ENCODE peak calls at places on chromosome 5, in six cellular contexts. One of them, this sample, is unnamed.

GRCh38 chr5:54063817-54064216 is 246.6 kb downstream of the ARL15 start:
- DNase-seq in A549: no peak
- DNase-seq in heart left ventricle: no peak
- DNase-seq in endothelial cell of umbilical vein: no peak
- DNase-seq in body of pancreas: no peak
- DNase-seq in GM12865: no peak
- DNase-seq in this sample: no peak

GRCh38 chr5:171606414-171607024 is 179.1 kb upstream of the SMIM23 start:
- DNase-seq in A549: peak; percentile 48
- DNase-seq in heart left ventricle: no peak
- DNase-seq in endothelial cell of umbilical vein: no peak
- DNase-seq in body of pancreas: no peak
- DNase-seq in GM12865: peak; percentile 43
- DNase-seq in this sample: no peak

GRCh38 chr5:31096238-31096865 is 97.1 kb upstream of the CDH6 start:
- DNase-seq in A549: no peak
- DNase-seq in heart left ventricle: no peak
- DNase-seq in endothelial cell of umbilical vein: no peak
- DNase-seq in body of pancreas: no peak
- DNase-seq in GM12865: no peak
- DNase-seq in this sample: peak; percentile 59

GRCh38 chr5:11075010-11075860 is 314.2 kb upstream of the DAP start:
- DNase-seq in A549: no peak
- DNase-seq in heart left ventricle: no peak
- DNase-seq in endothelial cell of umbilical vein: no peak
- DNase-seq in body of pancreas: no peak
- DNase-seq in GM12865: no peak
- DNase-seq in this sample: no peak

GRCh38 chr5:1517838-1518237 is 5.9 kb downstream of the LPCAT1 start:
- DNase-seq in A549: no peak
- DNase-seq in heart left ventricle: no peak
- DNase-seq in endothelial cell of umbilical vein: no peak
- DNase-seq in body of pancreas: peak; percentile 5
- DNase-seq in GM12865: no peak
- DNase-seq in this sample: no peak

GRCh38 chr5:10557747-10558295 is 6.0 kb upstream of the ANKRD33B start:
- DNase-seq in A549: peak; percentile 82
- DNase-seq in heart left ventricle: no peak
- DNase-seq in endothelial cell of umbilical vein: no peak
- DNase-seq in body of pancreas: no peak
- DNase-seq in GM12865: no peak
- DNase-seq in this sample: no peak

GRCh38 chr5:115209279-115209678 is 39.6 kb upstream of the TRIM36 start:
- DNase-seq in A549: no peak
- DNase-seq in heart left ventricle: peak; percentile 10
- DNase-seq in endothelial cell of umbilical vein: no peak
- DNase-seq in body of pancreas: peak; percentile 27
- DNase-seq in GM12865: peak; percentile 94
- DNase-seq in this sample: no peak

GRCh38 chr5:98902733-98903132 is 26.1 kb downstream of the CHD1 start:
- DNase-seq in A549: no peak
- DNase-seq in heart left ventricle: no peak
- DNase-seq in endothelial cell of umbilical vein: no peak
- DNase-seq in body of pancreas: no peak
- DNase-seq in GM12865: no peak
- DNase-seq in this sample: no peak

GRCh38 chr5:1008451-1009358 is at the start of gene NKD2:
- DNase-seq in A549: peak; percentile 29
- DNase-seq in heart left ventricle: peak; percentile 15
- DNase-seq in endothelial cell of umbilical vein: peak; percentile 10
- DNase-seq in body of pancreas: peak; percentile 32
- DNase-seq in GM12865: no peak
- DNase-seq in this sample: no peak

GRCh38 chr5:80867233-80867632 is 92.9 kb upstream of the RASGRF2 start:
- DNase-seq in A549: no peak
- DNase-seq in heart left ventricle: no peak
- DNase-seq in endothelial cell of umbilical vein: no peak
- DNase-seq in body of pancreas: no peak
- DNase-seq in GM12865: no peak
- DNase-seq in this sample: no peak

GRCh38 chr5:94254214-94254613 is 364.2 kb downstream of the KIAA0825 start:
- DNase-seq in A549: no peak
- DNase-seq in heart left ventricle: no peak
- DNase-seq in endothelial cell of umbilical vein: no peak
- DNase-seq in body of pancreas: no peak
- DNase-seq in GM12865: no peak
- DNase-seq in this sample: no peak

GRCh38 chr5:50751064-50751657 is 84.7 kb downstream of the PARP8 start:
- DNase-seq in A549: peak; percentile 36
- DNase-seq in heart left ventricle: peak; percentile 22
- DNase-seq in endothelial cell of umbilical vein: no peak
- DNase-seq in body of pancreas: no peak
- DNase-seq in GM12865: peak; percentile 72
- DNase-seq in this sample: no peak

GRCh38 chr5:36090033-36090432 is 23.4 kb upstream of the UGT3A2 start:
- DNase-seq in A549: peak; percentile 37
- DNase-seq in heart left ventricle: no peak
- DNase-seq in endothelial cell of umbilical vein: peak; percentile 49
- DNase-seq in body of pancreas: no peak
- DNase-seq in GM12865: peak; percentile 58
- DNase-seq in this sample: peak; percentile 32

GRCh38 chr5:164578911-164579310 is 1073.5 kb downstream of the MAT2B start:
- DNase-seq in A549: no peak
- DNase-seq in heart left ventricle: no peak
- DNase-seq in endothelial cell of umbilical vein: peak; percentile 1
- DNase-seq in body of pancreas: no peak
- DNase-seq in GM12865: no peak
- DNase-seq in this sample: no peak

GRCh38 chr5:41721521-41721920 is 148.7 kb downstream of the OXCT1 start:
- DNase-seq in A549: no peak
- DNase-seq in heart left ventricle: no peak
- DNase-seq in endothelial cell of umbilical vein: no peak
- DNase-seq in body of pancreas: no peak
- DNase-seq in GM12865: no peak
- DNase-seq in this sample: no peak

GRCh38 chr5:139684350-139684880 is 36.3 kb downstream of the CXXC5 start:
- DNase-seq in A549: no peak
- DNase-seq in heart left ventricle: no peak
- DNase-seq in endothelial cell of umbilical vein: no peak
- DNase-seq in body of pancreas: no peak
- DNase-seq in GM12865: no peak
- DNase-seq in this sample: no peak

GRCh38 chr5:139683295-139684271 is 35.4 kb downstream of the CXXC5 start:
- DNase-seq in A549: no peak
- DNase-seq in heart left ventricle: no peak
- DNase-seq in endothelial cell of umbilical vein: no peak
- DNase-seq in body of pancreas: no peak
- DNase-seq in GM12865: no peak
- DNase-seq in this sample: no peak

GRCh38 chr5:139686356-139686918 is 38.3 kb downstream of the CXXC5 start:
- DNase-seq in A549: no peak
- DNase-seq in heart left ventricle: no peak
- DNase-seq in endothelial cell of umbilical vein: no peak
- DNase-seq in body of pancreas: no peak
- DNase-seq in GM12865: no peak
- DNase-seq in this sample: no peak

GRCh38 chr5:139685886-139686285 is 37.7 kb downstream of the CXXC5 start:
- DNase-seq in A549: no peak
- DNase-seq in heart left ventricle: no peak
- DNase-seq in endothelial cell of umbilical vein: no peak
- DNase-seq in body of pancreas: no peak
- DNase-seq in GM12865: no peak
- DNase-seq in this sample: no peak

DNA sequence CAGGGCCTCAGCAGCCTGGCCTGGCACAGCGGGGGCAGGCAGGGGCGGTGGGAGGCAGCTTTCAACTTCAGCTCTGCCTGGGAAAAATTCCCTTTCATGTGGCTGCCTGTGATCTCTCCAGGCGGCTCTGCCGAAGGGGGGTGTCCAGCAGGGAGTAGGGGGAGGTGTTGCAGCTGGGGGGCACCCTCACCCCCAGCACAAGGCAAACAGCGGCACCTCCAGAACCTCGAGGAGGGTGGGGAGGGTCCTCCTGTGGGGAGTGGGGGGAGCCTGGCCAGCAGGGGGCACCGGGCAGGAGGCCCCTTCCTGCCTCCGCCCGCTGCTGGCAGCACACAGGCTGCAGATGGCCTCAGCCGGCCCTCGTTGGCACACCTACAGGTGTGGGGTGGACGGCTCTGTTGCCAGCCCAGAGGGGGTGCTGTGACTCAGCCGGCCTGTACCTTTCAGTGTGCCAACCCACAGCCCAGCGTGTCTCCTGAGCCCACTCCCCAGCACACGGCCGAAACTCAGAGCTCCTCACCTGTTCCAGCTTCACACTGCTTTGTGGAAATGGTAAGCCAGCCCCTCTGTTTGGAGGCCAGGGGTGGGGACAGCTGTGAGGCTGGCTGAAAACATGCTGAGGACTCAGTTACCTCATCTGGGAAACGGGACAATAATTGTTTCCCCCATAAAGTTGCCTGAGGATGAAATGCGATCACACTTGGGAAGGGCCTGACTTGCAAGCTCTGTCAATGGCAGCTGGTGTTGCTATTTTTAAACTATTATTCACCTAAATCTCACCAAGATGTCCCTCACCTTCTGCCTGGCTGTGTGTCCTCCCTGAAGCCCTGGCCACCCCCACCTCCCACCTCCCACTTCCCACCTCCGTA is 37.0 kb downstream of the CXXC5 start:
- DNase-seq in A549: no peak
- DNase-seq in heart left ventricle: peak; percentile 49
- DNase-seq in endothelial cell of umbilical vein: no peak
- DNase-seq in body of pancreas: peak; percentile 83
- DNase-seq in GM12865: no peak
- DNase-seq in this sample: no peak
- TF ChIP-seq CTCF in A549: no peak
- TF ChIP-seq CTCF in heart left ventricle: peak; percentile 32
- TF ChIP-seq CTCF in endothelial cell of umbilical vein: no peak
- TF ChIP-seq CTCF in body of pancreas: peak; percentile 59
- TF ChIP-seq CTCF in GM12865: no peak
- TF ChIP-seq CTCF in this sample: peak; percentile 10

GRCh38 chr5:67161767-67162166 is 34.8 kb downstream of the CD180 start:
- DNase-seq in A549: no peak
- DNase-seq in heart left ventricle: no peak
- DNase-seq in endothelial cell of umbilical vein: no peak
- DNase-seq in body of pancreas: no peak
- DNase-seq in GM12865: no peak
- DNase-seq in this sample: no peak
- H3K4me3 ChIP-seq in A549: no peak overlapping the region
- H3K4me3 ChIP-seq in heart left ventricle: no peak overlapping the region
- H3K4me3 ChIP-seq in endothelial cell of umbilical vein: no peak overlapping the region
- H3K4me3 ChIP-seq in body of pancreas: no peak overlapping the region
- H3K4me3 ChIP-seq in GM12865: no peak overlapping the region
- H3K4me3 ChIP-seq in this sample: no peak overlapping the region

GRCh38 chr5:150167908-150168307 is 1.3 kb downstream of the CDX1 start:
- DNase-seq in A549: no peak
- DNase-seq in heart left ventricle: no peak
- DNase-seq in endothelial cell of umbilical vein: no peak
- DNase-seq in body of pancreas: no peak
- DNase-seq in GM12865: no peak
- DNase-seq in this sample: no peak
- TF ChIP-seq CTCF in A549: no peak
- TF ChIP-seq CTCF in heart left ventricle: no peak
- TF ChIP-seq CTCF in endothelial cell of umbilical vein: no peak
- TF ChIP-seq CTCF in body of pancreas: no peak
- TF ChIP-seq CTCF in GM12865: no peak
- TF ChIP-seq CTCF in this sample: peak; percentile 10

GRCh38 chr5:148960070-148960769 is 102.6 kb downstream of the SH3TC2 start:
- DNase-seq in A549: no peak
- DNase-seq in heart left ventricle: no peak
- DNase-seq in endothelial cell of umbilical vein: no peak
- DNase-seq in body of pancreas: no peak
- DNase-seq in GM12865: no peak
- DNase-seq in this sample: no peak

GRCh38 chr5:148963679-148964078 is 99.2 kb downstream of the SH3TC2 start:
- DNase-seq in A549: no peak
- DNase-seq in heart left ventricle: no peak
- DNase-seq in endothelial cell of umbilical vein: no peak
- DNase-seq in body of pancreas: no peak
- DNase-seq in GM12865: no peak
- DNase-seq in this sample: no peak

GRCh38 chr5:148961261-148962199 is 101.3 kb downstream of the SH3TC2 start:
- DNase-seq in A549: no peak
- DNase-seq in heart left ventricle: no peak
- DNase-seq in endothelial cell of umbilical vein: peak; percentile 40
- DNase-seq in body of pancreas: peak; percentile 54
- DNase-seq in GM12865: no peak
- DNase-seq in this sample: no peak

GRCh38 chr5:148962761-148963324 is 100.0 kb downstream of the SH3TC2 start:
- DNase-seq in A549: no peak
- DNase-seq in heart left ventricle: no peak
- DNase-seq in endothelial cell of umbilical vein: no peak
- DNase-seq in body of pancreas: no peak
- DNase-seq in GM12865: no peak
- DNase-seq in this sample: no peak

GRCh38 chr5:148962200-148962550 is 100.7 kb downstream of the SH3TC2 start:
- DNase-seq in A549: no peak
- DNase-seq in heart left ventricle: no peak
- DNase-seq in endothelial cell of umbilical vein: no peak
- DNase-seq in body of pancreas: no peak
- DNase-seq in GM12865: no peak
- DNase-seq in this sample: no peak
- H3K4me3 ChIP-seq in A549: no peak overlapping the region
- H3K4me3 ChIP-seq in heart left ventricle: no peak overlapping the region
- H3K4me3 ChIP-seq in endothelial cell of umbilical vein: no peak overlapping the region
- H3K4me3 ChIP-seq in body of pancreas: no peak overlapping the region
- H3K4me3 ChIP-seq in GM12865: no peak overlapping the region
- H3K4me3 ChIP-seq in this sample: no peak overlapping the region

DNA sequence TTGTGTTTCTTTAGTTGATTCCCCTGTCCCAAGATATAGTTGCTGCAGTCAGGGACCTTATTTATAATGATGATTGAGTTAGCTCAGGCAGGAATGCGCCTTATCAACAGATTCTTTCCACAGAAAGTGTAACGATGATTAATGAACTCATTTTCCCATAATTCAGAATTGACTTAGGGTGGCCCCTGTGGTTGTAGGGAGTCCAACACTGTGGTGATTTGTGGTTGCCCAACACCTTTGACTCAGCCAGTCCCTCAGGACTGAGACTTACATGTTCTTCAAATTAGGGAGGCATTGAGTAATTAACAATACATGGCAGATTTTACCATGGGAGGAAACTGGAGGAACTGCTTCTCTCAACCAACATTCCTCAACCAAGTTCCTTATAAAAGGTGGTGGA is 221.9 kb downstream of the GABRG2 start:
- DNase-seq in A549: no peak
- DNase-seq in heart left ventricle: no peak
- DNase-seq in endothelial cell of umbilical vein: no peak
- DNase-seq in body of pancreas: no peak
- DNase-seq in GM12865: no peak
- DNase-seq in this sample: no peak
- TF ChIP-seq CTCF in A549: no peak
- TF ChIP-seq CTCF in heart left ventricle: no peak
- TF ChIP-seq CTCF in endothelial cell of umbilical vein: no peak
- TF ChIP-seq CTCF in body of pancreas: no peak
- TF ChIP-seq CTCF in GM12865: no peak
- TF ChIP-seq CTCF in this sample: no peak

This sample was measured in LNCaP clone FGC.